ENCODE peak calls at places on chromosome 21, in nine cellular contexts. O, Y, M, T, Z, G, J, N and B are unnamed samples.

GRCh38 chr21:33686386-33686785 is 44.1 kb downstream of the ITSN1 start:
- DNase-seq in J (no peak), G (no peak), T (no peak), Y (peak), M (no peak), Z (no peak), N (no peak), O (no peak), B (no peak)

GRCh38 chr21:39754811-39755210 is 9.8 kb downstream of the IGSF5 start:
- DNase-seq in T (no peak), N (no peak), Z (no peak), J (no peak), Y (no peak), M (no peak), G (no peak), O (no peak), B (no peak)

GRCh38 chr21:29053656-29054055 is 19.8 kb downstream of the CCT8 start:
- DNase-seq in N (no peak), T (no peak), G (no peak), M (no peak), Z (no peak), J (no peak), O (no peak), Y (no peak), B (peak)

GRCh38 chr21:43190544-43191340 is 21.9 kb downstream of the CRYAA start:
- DNase-seq in G (no peak), N (no peak), M (no peak), Y (no peak), J (no peak), O (no peak), Z (no peak), T (no peak), B (no peak)

GRCh38 chr21:42526379-42526727 is 12.7 kb downstream of the SLC37A1 start:
- DNase-seq in Z (no peak), T (no peak), G (no peak), J (no peak), M (no peak), Y (peak), N (no peak), O (no peak), B (no peak)

GRCh38 chr21:38979271-38980196 is 173.8 kb downstream of the ETS2 start:
- DNase-seq in G (no peak), Y (no peak), J (peak), Z (no peak), O (no peak), M (peak), T (no peak), N (peak), B (no peak)

GRCh38 chr21:14318598-14318997 is 64.3 kb downstream of the HSPA13 start:
- DNase-seq in Y (no peak), N (no peak), O (no peak), Z (no peak), G (no peak), J (no peak), M (no peak), T (no peak), B (no peak)

GRCh38 chr21:45034556-45035476 is 39.6 kb upstream of the ADARB1 start:
- DNase-seq in O (no peak), J (no peak), T (no peak), Y (no peak), N (no peak), M (no peak), Z (no peak), G (no peak), B (no peak)

GRCh38 chr21:45004481-45005263 is 64.8 kb downstream of the SLX9 start:
- DNase-seq in J (no peak), T (no peak), O (no peak), Y (no peak), Z (no peak), M (peak), G (no peak), N (no peak), B (peak)

GRCh38 chr21:46369520-46370235 is 45.7 kb downstream of the PCNT start:
- DNase-seq in O (no peak), G (no peak), J (no peak), Y (no peak), Z (no peak), T (no peak), N (no peak), M (no peak), B (no peak)

GRCh38 chr21:44425895-44426662 is 29.2 kb upstream of the LRRC3 start:
- DNase-seq in M (no peak), J (peak), O (no peak), T (no peak), Z (no peak), N (no peak), G (no peak), Y (no peak), B (no peak)

GRCh38 chr21:36910581-36911307 is 55.7 kb downstream of the HLCS start:
- DNase-seq in T (no peak), G (no peak), J (no peak), Y (peak), O (peak), M (peak), N (peak), Z (no peak), B (peak)

GRCh38 chr21:18153063-18153462 is 91.6 kb upstream of the CHODL start:
- DNase-seq in G (no peak), M (no peak), O (no peak), T (no peak), Y (no peak), Z (no peak), N (no peak), J (no peak), B (no peak)

GRCh38 chr21:41327753-41328152 is 11.2 kb downstream of the FAM3B start:
- DNase-seq in M (no peak), T (no peak), J (no peak), Y (no peak), G (no peak), Z (no peak), N (no peak), O (no peak), B (no peak)

GRCh38 chr21:39079617-39080016 is 103.6 kb downstream of the PSMG1 start:
- DNase-seq in T (no peak), N (no peak), O (no peak), Z (no peak), M (peak), G (no peak), Y (no peak), J (no peak), B (peak)

GRCh38 chr21:25170681-25171080 is 436.6 kb downstream of the MRPL39 start:
- DNase-seq in M (peak), Z (no peak), T (no peak), G (no peak), N (peak), O (no peak), Y (no peak), J (no peak), B (peak)

GRCh38 chr21:43927591-43928229 is 62.7 kb downstream of the AGPAT3 start:
- DNase-seq in J (no peak), M (no peak), Y (no peak), N (no peak), O (no peak), Z (no peak), G (no peak), T (no peak), B (no peak)

GRCh38 chr21:46116189-46116845 is 18.4 kb downstream of the COL6A2 start:
- DNase-seq in Y (no peak), J (peak), T (no peak), Z (no peak), N (no peak), M (no peak), G (no peak), O (no peak), B (no peak)

GRCh38 chr21:41180752-41181151 is 12.8 kb downstream of the BACE2 start:
- DNase-seq in J (no peak), Y (no peak), T (no peak), O (no peak), N (no peak), M (no peak), G (no peak), Z (no peak), B (no peak)

GRCh38 chr21:44449473-44450363 is 5.6 kb upstream of the LRRC3 start:
- DNase-seq in T (no peak), M (no peak), G (no peak), Z (no peak), J (peak), Y (no peak), N (no peak), O (no peak), B (peak)

GRCh38 chr21:40507978-40508377 is 339.0 kb downstream of the DSCAM start:
- DNase-seq in T (no peak), G (no peak), Z (no peak), O (no peak), J (no peak), N (peak), Y (no peak), M (no peak), B (peak)

GRCh38 chr21:34583926-34584563 is 30.9 kb downstream of the RCAN1 start:
- DNase-seq in M (no peak), Z (no peak), T (no peak), J (no peak), O (no peak), N (peak), G (no peak), Y (no peak), B (no peak)

GRCh38 chr21:46297311-46298082 is 11.4 kb downstream of the YBEY start:
- DNase-seq in Y (peak), N (no peak), O (no peak), J (peak), M (peak), G (no peak), Z (no peak), T (no peak), B (no peak)

GRCh38 chr21:32994305-32994704 is 31.4 kb upstream of the OLIG2 start:
- DNase-seq in Z (no peak), Y (no peak), O (no peak), G (no peak), N (peak), J (no peak), M (peak), T (peak), B (no peak)

GRCh38 chr21:36065497-36066036 is 4.3 kb upstream of the CBR1 start:
- DNase-seq in Y (no peak), T (no peak), N (peak), G (no peak), M (peak), J (no peak), Z (no peak), O (peak), B (peak)

GRCh38 chr21:44407493-44407892 is 47.8 kb upstream of the LRRC3 start:
- DNase-seq in Y (no peak), O (no peak), G (no peak), Z (no peak), T (no peak), J (no peak), M (no peak), N (no peak), B (no peak)

GRCh38 chr21:46113497-46114176 is 15.7 kb downstream of the COL6A2 start:
- DNase-seq in Z (no peak), T (no peak), Y (no peak), N (no peak), J (no peak), O (no peak), G (no peak), M (no peak), B (no peak)

GRCh38 chr21:42543106-42543847 is 29.6 kb downstream of the SLC37A1 start:
- DNase-seq in N (no peak), Z (no peak), Y (no peak), T (no peak), O (no peak), G (no peak), M (no peak), J (no peak), B (no peak)

GRCh38 chr21:16082038-16082816 is 352.4 kb downstream of the USP25 start:
- DNase-seq in O (peak), T (no peak), J (no peak), M (peak), G (no peak), N (peak), Y (peak), Z (no peak), B (no peak)

GRCh38 chr21:26433386-26433785 is 139.7 kb downstream of the CYYR1 start:
- DNase-seq in T (no peak), O (no peak), G (no peak), N (peak), Z (no peak), Y (no peak), M (no peak), J (no peak), B (peak)